ENCODE peak calls at places on chromosomes 7 and 10, in six cellular contexts. C, M, N, P, Y and Q are unnamed samples.

GRCh38 chr10:106768204-106768603 is 396.3 kb downstream of the SORCS1 start:
- DNase-seq in C (no peak), M (no peak), N (no peak), P (no peak), Y (no peak), Q (no peak)

GRCh38 chr10:117311261-117311660 is 64.0 kb downstream of the PDZD8 start:
- DNase-seq in C (no peak), M (no peak), N (no peak), P (no peak), Y (no peak), Q (no peak)

GRCh38 chr7:151706568-151707469 is 170.1 kb downstream of the PRKAG2 start:
- DNase-seq in C (no peak), M (no peak), N (no peak), P (no peak), Y (peak), Q (no peak)

GRCh38 chr10:86218160-86218559 is 148.4 kb downstream of the GRID1 start:
- DNase-seq in C (peak), M (no peak), N (no peak), P (no peak), Y (no peak), Q (no peak)

GRCh38 chr7:120858299-120858636 is 324 bp upstream of the TSPAN12 start:
- DNase-seq in C (no peak), M (no peak), N (no peak), P (no peak), Y (no peak), Q (no peak)

GRCh38 chr10:24568042-24568441 is 155.6 kb downstream of the ARHGAP21 start:
- DNase-seq in C (no peak), M (no peak), N (no peak), P (peak), Y (no peak), Q (no peak)

GRCh38 chr7:100119701-100120517 is 475 bp downstream of the CNPY4 start:
- DNase-seq in C (no peak), M (no peak), N (peak), P (peak), Y (peak), Q (peak)

GRCh38 chr7:114409750-114410149 is 4.9 kb upstream of the FOXP2 start:
- DNase-seq in C (no peak), M (no peak), N (no peak), P (no peak), Y (peak), Q (no peak)

GRCh38 chr10:132302421-132302820 is 5.3 kb downstream of the STK32C start:
- DNase-seq in C (peak), M (no peak), N (peak), P (no peak), Y (no peak), Q (no peak)

GRCh38 chr10:80163741-80164341 is 31.3 kb downstream of the PLAC9 start:
- DNase-seq in C (peak), M (no peak), N (no peak), P (no peak), Y (peak), Q (no peak)

GRCh38 chr7:25409897-25410635 is 181.8 kb upstream of the NPVF start:
- DNase-seq in C (no peak), M (no peak), N (no peak), P (no peak), Y (no peak), Q (no peak)

GRCh38 chr10:11853468-11853867 is 30.3 kb downstream of the PROSER2 start:
- DNase-seq in C (no peak), M (no peak), N (no peak), P (peak), Y (no peak), Q (no peak)

GRCh38 chr10:79328737-79329504 is 18.3 kb upstream of the PPIF start:
- DNase-seq in C (peak), M (no peak), N (no peak), P (no peak), Y (peak), Q (no peak)

GRCh38 chr10:49431426-49431825 is 35.5 kb upstream of the DRGX start:
- DNase-seq in C (no peak), M (no peak), N (no peak), P (no peak), Y (no peak), Q (no peak)

GRCh38 chr10:75208177-75208576 is 2.4 kb upstream of the VDAC2 start:
- DNase-seq in C (no peak), M (no peak), N (no peak), P (peak), Y (peak), Q (no peak)

GRCh38 chr7:100585511-100586265 is at the start of gene LRCH4:
- DNase-seq in C (peak), M (no peak), N (no peak), P (peak), Y (no peak), Q (no peak)

GRCh38 chr10:101529207-101529606 is 58.9 kb downstream of the POLL start:
- DNase-seq in C (no peak), M (no peak), N (no peak), P (no peak), Y (no peak), Q (no peak)

GRCh38 chr7:42183547-42183946 is 53.5 kb downstream of the GLI3 start:
- DNase-seq in C (no peak), M (no peak), N (no peak), P (no peak), Y (peak), Q (no peak)

GRCh38 chr7:44489955-44490350 is 505 bp downstream of the NUDCD3 start:
- DNase-seq in C (no peak), M (no peak), N (peak), P (peak), Y (peak), Q (peak)

GRCh38 chr7:43647772-43648643 is 65.1 kb downstream of the STK17A start:
- DNase-seq in C (no peak), M (no peak), N (peak), P (no peak), Y (peak), Q (peak)

GRCh38 chr10:84375011-84375410 is 46.6 kb downstream of the CCSER2 start:
- DNase-seq in C (no peak), M (no peak), N (peak), P (peak), Y (peak), Q (peak)

GRCh38 chr10:103917326-103918052 is 495 bp downstream of the STN1 start:
- DNase-seq in C (no peak), M (no peak), N (peak), P (peak), Y (peak), Q (no peak)

GRCh38 chr7:151756076-151756731 is 120.7 kb downstream of the PRKAG2 start:
- DNase-seq in C (no peak), M (no peak), N (peak), P (peak), Y (peak), Q (peak)

GRCh38 chr10:97863808-97864207 is 14.2 kb downstream of the GOLGA7B start:
- DNase-seq in C (no peak), M (no peak), N (no peak), P (no peak), Y (no peak), Q (no peak)

GRCh38 chr10:2054728-2055127 is 317.4 kb upstream of the ADARB2 start:
- DNase-seq in C (no peak), M (no peak), N (no peak), P (no peak), Y (no peak), Q (no peak)

GRCh38 chr10:123759496-123760070 is 93.4 kb downstream of the GPR26 start:
- DNase-seq in C (peak), M (no peak), N (no peak), P (no peak), Y (no peak), Q (no peak)

GRCh38 chr7:15546272-15546792 is 15.5 kb downstream of the AGMO start:
- DNase-seq in C (no peak), M (no peak), N (no peak), P (no peak), Y (no peak), Q (no peak)

GRCh38 chr7:70668606-70669358 is 463.2 kb upstream of the GALNT17 start:
- DNase-seq in C (no peak), M (no peak), N (no peak), P (no peak), Y (no peak), Q (no peak)

GRCh38 chr7:95736635-95737034 is 35.7 kb upstream of the DYNC1I1 start:
- DNase-seq in C (no peak), M (no peak), N (no peak), P (no peak), Y (no peak), Q (no peak)

GRCh38 chr10:85635650-85636049 is 730.9 kb downstream of the GRID1 start:
- DNase-seq in C (no peak), M (no peak), N (no peak), P (no peak), Y (no peak), Q (no peak)

GRCh38 chr10:21715531-21716195 is 181.6 kb downstream of the MLLT10 start:
- DNase-seq in C (no peak), M (no peak), N (no peak), P (no peak), Y (peak), Q (no peak)

GRCh38 chr7:151863386-151864079 is 13.4 kb downstream of the PRKAG2 start:
- DNase-seq in C (no peak), M (no peak), N (no peak), P (peak), Y (no peak), Q (peak)

GRCh38 chr7:44637788-44638594 is 31.6 kb downstream of the OGDH start:
- DNase-seq in C (peak), M (no peak), N (peak), P (peak), Y (peak), Q (peak)

GRCh38 chr7:120405652-120406051 is 132.7 kb downstream of the KCND2 start:
- DNase-seq in C (no peak), M (no peak), N (no peak), P (no peak), Y (no peak), Q (no peak)

GRCh38 chr7:23469150-23469960 is 936 bp downstream of the IGF2BP3 start:
- DNase-seq in C (peak), M (no peak), N (no peak), P (peak), Y (no peak), Q (peak)

GRCh38 chr10:79005126-79005820 is 63.5 kb upstream of the ZMIZ1 start:
- DNase-seq in C (peak), M (no peak), N (no peak), P (no peak), Y (no peak), Q (no peak)

GRCh38 chr10:131977323-131978096 is 4.2 kb downstream of the BNIP3 start:
- DNase-seq in C (no peak), M (no peak), N (peak), P (no peak), Y (no peak), Q (no peak)

DNA sequence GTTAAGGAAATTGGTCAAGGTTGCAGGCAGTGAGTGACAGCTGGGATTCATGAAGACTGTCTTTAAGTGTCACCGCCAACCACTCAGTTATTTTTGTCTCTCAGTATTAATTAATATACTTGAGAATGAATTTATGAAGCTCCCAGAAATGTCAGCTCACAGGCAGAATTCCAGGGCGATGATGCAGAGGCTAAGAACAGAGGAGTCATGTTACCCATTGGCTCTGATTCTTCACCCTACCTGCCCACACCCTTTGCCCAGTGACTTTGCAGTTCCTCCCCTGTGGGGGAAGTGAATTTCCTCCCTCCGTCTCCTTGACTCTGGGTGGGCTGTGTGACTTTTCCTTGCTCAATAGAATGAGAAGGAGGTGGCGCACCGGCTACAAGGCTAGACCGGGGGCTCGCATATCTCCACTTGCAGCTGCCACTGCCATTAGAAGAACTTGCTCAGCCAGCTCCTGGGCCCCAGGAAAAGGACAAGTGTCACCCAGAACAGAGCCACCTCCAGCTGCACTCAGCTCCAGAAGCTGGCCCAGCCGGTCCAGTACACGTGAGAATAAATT is 157.1 kb upstream of the PRKCQ start:
- DNase-seq in C (no peak), M (peak), N (no peak), P (no peak), Y (peak), Q (no peak)
- H3K4me3 ChIP-seq in C (no peak), M (no peak), N (no peak), P (no peak), Y (no peak), Q (no peak)

DNA sequence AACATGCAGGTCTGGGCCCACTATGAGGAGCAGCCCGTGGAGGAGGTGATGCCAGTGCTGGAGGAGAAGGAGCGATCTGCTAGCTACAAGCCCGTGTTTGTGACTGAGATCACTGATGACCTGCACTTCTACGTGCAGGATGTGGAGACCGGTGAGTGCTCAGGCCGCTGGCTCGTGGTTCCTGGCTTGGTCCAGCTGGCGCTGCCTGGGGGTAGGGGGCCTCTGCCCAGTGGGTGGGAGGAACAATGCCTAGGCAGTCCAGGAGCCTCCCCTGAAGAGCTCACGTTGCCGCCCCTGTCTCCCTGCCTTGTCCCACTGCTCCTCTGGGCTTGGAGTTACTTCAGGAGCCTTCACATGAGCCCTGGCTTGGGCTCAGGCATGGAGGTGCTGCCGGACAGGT is 50.1 kb upstream of the LRRC4 start:
- DNase-seq in C (no peak), M (no peak), N (no peak), P (no peak), Y (no peak), Q (no peak)
- TF ChIP-seq POLR2A in C (no peak), M (no peak), N (no peak), P (no peak), Y (no peak), Q (no peak)

DNA sequence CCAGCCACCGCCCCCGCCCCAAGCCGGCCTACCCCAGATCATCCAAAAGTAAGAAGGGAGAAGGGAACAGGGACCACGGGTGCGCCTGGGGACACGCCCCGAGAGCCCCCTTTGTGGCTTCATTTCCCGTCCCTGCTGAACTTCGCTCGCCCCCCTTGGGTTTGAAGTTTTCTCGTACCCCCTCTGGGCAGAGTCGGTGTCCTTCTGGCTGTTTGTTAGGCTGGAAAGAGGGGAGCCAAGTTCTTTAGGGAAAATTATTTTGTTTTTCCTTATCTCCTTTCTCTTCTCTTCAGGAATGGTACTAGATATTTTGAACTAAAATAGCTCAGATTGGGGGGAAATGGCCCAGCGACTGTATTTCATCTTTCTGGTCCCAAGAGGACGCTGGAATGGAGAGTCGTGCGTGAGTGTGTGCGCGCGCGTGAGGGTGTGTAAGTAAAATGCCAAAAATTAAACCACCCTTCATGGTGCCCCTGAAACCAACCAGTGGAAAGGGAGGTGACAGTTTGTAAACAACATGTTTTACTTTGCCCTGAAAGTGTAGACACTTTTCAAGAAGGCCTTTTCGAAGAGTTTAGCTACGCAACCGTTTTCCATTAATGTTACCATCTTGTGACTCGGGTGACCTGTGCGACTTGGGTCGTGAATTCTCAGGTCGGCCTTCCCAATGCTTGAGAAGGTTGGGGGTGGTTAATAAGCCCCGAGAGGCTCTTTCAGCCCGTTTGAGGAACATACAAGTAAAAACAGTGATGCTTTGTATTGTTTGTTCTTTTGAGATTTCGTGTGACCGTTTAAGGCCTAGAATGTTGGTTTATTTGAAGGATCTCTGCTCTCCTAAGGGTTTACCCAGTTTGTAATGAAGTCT is 694 bp downstream of the RBM20 start:
- DNase-seq in C (no peak), M (no peak), N (no peak), P (peak), Y (no peak), Q (no peak)
- H3K4me3 ChIP-seq in C (peak), M (peak), N (no peak), P (peak), Y (peak), Q (no peak)

GRCh38 chr7:74493295-74493694 is 39.6 kb downstream of the GTF2IRD1 start:
- DNase-seq in C (no peak), M (no peak), N (no peak), P (no peak), Y (no peak), Q (no peak)
- TF ChIP-seq POLR2A in C (no peak), M (no peak), N (no peak), P (no peak), Y (no peak), Q (no peak)

GRCh38 chr7:137343483-137343841 is at the start of gene PTN:
- DNase-seq in C (no peak), M (peak), N (peak), P (no peak), Y (peak), Q (no peak)

GRCh38 chr7:137345799-137346449 is 2.4 kb upstream of the PTN start:
- DNase-seq in C (no peak), M (no peak), N (no peak), P (peak), Y (no peak), Q (no peak)

GRCh38 chr7:137342751-137343482 is 616 bp downstream of the PTN start:
- DNase-seq in C (no peak), M (no peak), N (no peak), P (no peak), Y (peak), Q (no peak)

GRCh38 chr7:137337902-137338301 is 5.6 kb downstream of the PTN start:
- DNase-seq in C (no peak), M (no peak), N (no peak), P (peak), Y (no peak), Q (peak)

DNA sequence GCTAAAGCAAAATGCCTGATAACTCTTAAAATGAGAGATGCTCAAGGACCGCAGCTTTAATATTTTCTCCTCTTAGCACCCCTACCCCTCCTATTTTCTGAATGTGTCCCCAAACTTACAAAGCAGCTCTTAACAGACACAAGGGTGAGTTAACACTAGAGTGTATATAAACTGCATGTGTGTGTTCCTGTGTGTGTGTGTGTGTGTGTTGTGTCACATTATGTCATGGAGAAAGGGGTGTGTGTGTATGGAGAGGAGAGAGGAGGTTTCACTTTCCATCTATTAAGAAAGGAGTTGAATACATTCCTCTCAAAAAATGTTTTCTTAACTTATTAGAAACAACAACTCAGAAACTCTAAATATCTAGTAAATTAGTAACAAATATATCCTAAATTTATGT is 1.2 kb downstream of the PTN start:
- DNase-seq in C (no peak), M (no peak), N (no peak), P (no peak), Y (peak), Q (no peak)
- H3K4me3 ChIP-seq in C (no peak), M (peak), N (no peak), P (no peak), Y (peak), Q (no peak)